ENCODE peak calls at places on chromosomes 12 and 14, in six cellular contexts. Z, V, M, X, E and K are unnamed samples. For H3K9me3, the result is how much of the 10 kb centered on the place peaks cover.

GRCh38 chr12:795305-795704 is 42.9 kb downstream of the WNK1 start:
- DNase-seq in Z (no peak), V (no peak), M (no peak), X (no peak), E (no peak), K (no peak)

GRCh38 chr14:102046337-102047278 is 40.2 kb downstream of the HSP90AA1 start:
- DNase-seq in Z (peak), V (peak), M (peak), X (peak), E (peak), K (peak)

GRCh38 chr14:24665440-24665991 is 31.5 kb upstream of the GZMB start:
- DNase-seq in Z (no peak), V (no peak), M (no peak), X (no peak), E (no peak), K (no peak)

GRCh38 chr14:51996148-51996746 is 6.9 kb downstream of the RTRAF start:
- DNase-seq in Z (no peak), V (peak), M (no peak), X (no peak), E (no peak), K (peak)

GRCh38 chr12:76643438-76643837 is 83.9 kb upstream of the OSBPL8 start:
- DNase-seq in Z (no peak), V (peak), M (no peak), X (no peak), E (no peak), K (peak)

GRCh38 chr12:94839347-94839746 is 164.2 kb downstream of the NDUFA12 start:
- DNase-seq in Z (no peak), V (no peak), M (no peak), X (no peak), E (no peak), K (no peak)

GRCh38 chr14:88563845-88564244 is 1.0 kb downstream of the ZC3H14 start:
- DNase-seq in Z (no peak), V (no peak), M (no peak), X (no peak), E (no peak), K (no peak)

GRCh38 chr14:63993992-63994391 is 141.2 kb downstream of the SYNE2 start:
- DNase-seq in Z (no peak), V (no peak), M (no peak), X (no peak), E (no peak), K (no peak)

GRCh38 chr14:94571950-94572349 is 9.3 kb upstream of the SERPINA5 start:
- DNase-seq in Z (no peak), V (peak), M (no peak), X (no peak), E (no peak), K (no peak)

GRCh38 chr12:17326649-17327048 is 720.7 kb upstream of the LMO3 start:
- DNase-seq in Z (no peak), V (no peak), M (no peak), X (no peak), E (peak), K (no peak)

GRCh38 chr12:96989916-96990315 is 82.9 kb downstream of the NEDD1 start:
- DNase-seq in Z (peak), V (no peak), M (peak), X (peak), E (no peak), K (no peak)

GRCh38 chr14:65461730-65462129 is 49.2 kb downstream of the FUT8 start:
- DNase-seq in Z (no peak), V (no peak), M (no peak), X (no peak), E (no peak), K (no peak)

GRCh38 chr12:56998981-56999380 is 7.4 kb downstream of the ZBTB39 start:
- DNase-seq in Z (no peak), V (no peak), M (no peak), X (no peak), E (no peak), K (no peak)

GRCh38 chr14:100532154-100532915 is 54.9 kb downstream of the BEGAIN start:
- DNase-seq in Z (peak), V (peak), M (no peak), X (no peak), E (no peak), K (no peak)

GRCh38 chr14:100807496-100807895 is 18.4 kb upstream of the MEG3 start:
- DNase-seq in Z (no peak), V (no peak), M (no peak), X (no peak), E (no peak), K (no peak)

GRCh38 chr14:102592969-102593840 is 756 bp downstream of the RCOR1 start:
- DNase-seq in Z (no peak), V (peak), M (peak), X (peak), E (no peak), K (peak)

GRCh38 chr12:50234347-50234746 is 49.0 kb downstream of the LIMA1 start:
- DNase-seq in Z (peak), V (no peak), M (no peak), X (no peak), E (peak), K (no peak)

GRCh38 chr12:110929818-110930217 is 9.4 kb upstream of the MYL2 start:
- DNase-seq in Z (no peak), V (no peak), M (peak), X (no peak), E (no peak), K (no peak)

GRCh38 chr12:78864483-78865296 is at the start of gene SYT1:
- DNase-seq in Z (peak), V (peak), M (peak), X (peak), E (no peak), K (peak)

GRCh38 chr12:78866518-78866917 is 1.9 kb downstream of the SYT1 start:
- DNase-seq in Z (no peak), V (no peak), M (no peak), X (no peak), E (no peak), K (no peak)

GRCh38 chr12:78870539-78870938 is 6.0 kb downstream of the SYT1 start:
- DNase-seq in Z (peak), V (no peak), M (no peak), X (no peak), E (no peak), K (no peak)

GRCh38 chr12:78863482-78864427 is 819 bp upstream of the SYT1 start:
- DNase-seq in Z (peak), V (peak), M (peak), X (peak), E (peak), K (peak)

GRCh38 chr12:78865297-78865955 is 852 bp downstream of the SYT1 start:
- DNase-seq in Z (no peak), V (no peak), M (no peak), X (no peak), E (no peak), K (no peak)
- H3K4ac ChIP-seq in Z (no peak), V (no peak), M (no peak), X (no peak), E (no peak), K (no peak)

GRCh38 chr12:34347367-34347766 is 325.1 kb downstream of the ALG10 start:
- DNase-seq in Z (no peak), V (no peak), M (no peak), X (no peak), E (no peak), K (no peak)

GRCh38 chr12:34345801-34346200 is 323.5 kb downstream of the ALG10 start:
- DNase-seq in Z (no peak), V (no peak), M (no peak), X (no peak), E (no peak), K (no peak)

GRCh38 chr12:34348064-34348463 is 325.8 kb downstream of the ALG10 start:
- DNase-seq in Z (no peak), V (no peak), M (no peak), X (no peak), E (no peak), K (no peak)

GRCh38 chr12:34344851-34345522 is 322.7 kb downstream of the ALG10 start:
- DNase-seq in Z (no peak), V (no peak), M (no peak), X (no peak), E (no peak), K (no peak)

GRCh38 chr12:34346372-34347034 is 324.2 kb downstream of the ALG10 start:
- DNase-seq in Z (no peak), V (no peak), M (no peak), X (no peak), E (no peak), K (no peak)
- H3K9me3 ChIP-seq in Z (under half), V (under half), M (under half), X (half or more), E (half or more), K (under half)

DNA sequence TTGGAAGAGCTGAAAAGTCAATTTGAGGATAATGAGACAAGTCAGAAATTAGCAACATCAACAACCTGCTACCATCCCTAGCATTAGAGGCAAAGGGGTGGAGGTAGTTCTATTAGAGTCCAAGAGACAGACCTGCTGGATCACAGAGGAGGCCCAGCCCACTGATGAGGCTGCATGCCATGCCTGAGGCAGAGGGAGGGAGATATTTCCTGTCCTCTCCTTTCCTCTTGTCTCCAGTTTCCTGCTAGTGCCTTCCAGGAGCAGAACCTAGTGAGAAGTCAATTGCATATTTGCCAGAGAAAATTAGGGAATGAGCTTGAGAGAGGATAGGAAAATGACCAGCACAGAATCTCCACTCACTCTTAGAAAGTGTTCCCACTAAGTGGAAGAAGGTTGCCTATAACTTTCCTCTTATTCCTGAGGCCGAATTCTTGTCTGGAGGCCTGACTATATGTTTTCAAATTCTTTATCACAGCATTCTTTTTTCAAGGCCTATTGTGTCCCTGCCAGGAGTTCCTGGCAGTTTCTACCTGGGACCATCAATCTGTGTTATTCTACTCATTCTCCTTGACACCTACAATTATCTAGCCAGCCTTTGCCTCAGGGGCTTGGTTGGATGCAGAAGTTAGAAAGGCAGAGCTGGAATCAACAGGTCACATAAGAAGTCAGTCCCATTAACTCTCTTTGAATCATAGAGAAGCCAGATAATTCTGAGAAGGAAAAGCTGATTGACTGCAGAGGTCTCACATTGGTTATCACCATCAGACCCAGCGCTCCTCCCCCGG is 121.9 kb downstream of the EMP1 start:
- DNase-seq in Z (no peak), V (no peak), M (no peak), X (no peak), E (no peak), K (no peak)
- H2BK5ac ChIP-seq in Z (no peak), V (no peak), M (no peak), X (no peak), E (no peak), K (no peak)

GRCh38 chr14:59015482-59015881 is 173.0 kb upstream of the DAAM1 start:
- DNase-seq in Z (peak), V (no peak), M (no peak), X (no peak), E (no peak), K (no peak)

GRCh38 chr14:59018460-59018859 is 170.0 kb upstream of the DAAM1 start:
- DNase-seq in Z (no peak), V (no peak), M (no peak), X (no peak), E (no peak), K (no peak)

GRCh38 chr14:59009967-59010366 is 178.5 kb upstream of the DAAM1 start:
- DNase-seq in Z (no peak), V (no peak), M (no peak), X (no peak), E (no peak), K (no peak)

GRCh38 chr14:59017285-59017965 is 171.0 kb upstream of the DAAM1 start:
- DNase-seq in Z (no peak), V (no peak), M (no peak), X (no peak), E (no peak), K (no peak)

GRCh38 chr14:59013672-59014298 is 174.7 kb upstream of the DAAM1 start:
- DNase-seq in Z (no peak), V (peak), M (no peak), X (no peak), E (no peak), K (peak)
- H3K4ac ChIP-seq in Z (no peak), V (no peak), M (no peak), X (no peak), E (no peak), K (no peak)